ENCODE peak calls at places on chromosomes 3 and 15, in six cellular contexts. T is Panc1, M is colonic mucosa, R is cardiac muscle cell, L is OCI-LY7, A is heart right ventricle. B is an unnamed sample. For H3K36me3, the result is how much of the 10 kb centered on the place peaks cover.

GRCh38 chr15:66076591-66077319 is 176.8 kb downstream of the MEGF11 start:
- DNase-seq in L (no peak), A (no peak), M (no peak), R (no peak), T (no peak), B (no peak)

GRCh38 chr15:69375151-69375790 is 38.9 kb upstream of the KIF23 start:
- DNase-seq in R (no peak), M (no peak), L (no peak), A (no peak), T (no peak), B (no peak)

GRCh38 chr15:98792117-98792516 is 143.8 kb downstream of the IGF1R start:
- DNase-seq in A (no peak), R (no peak), T (no peak), M (no peak), L (no peak), B (no peak)

GRCh38 chr15:66878761-66879160 is 176.7 kb downstream of the SMAD6 start:
- DNase-seq in T (no peak), L (peak), M (no peak), R (peak), A (peak), B (no peak)

GRCh38 chr3:31738423-31738822 is 205.7 kb downstream of the STT3B start:
- DNase-seq in R (no peak), A (no peak), M (no peak), L (no peak), T (no peak), B (no peak)

GRCh38 chr3:184466413-184466960 is 86.6 kb downstream of the CHRD start:
- DNase-seq in R (peak), A (peak), L (no peak), M (peak), T (no peak), B (no peak)

GRCh38 chr3:10204921-10205320 is 40.2 kb downstream of the IRAK2 start:
- DNase-seq in T (no peak), R (no peak), L (no peak), M (no peak), A (no peak), B (no peak)

GRCh38 chr3:186869253-186870235 is 27.0 kb downstream of the ADIPOQ start:
- DNase-seq in A (no peak), T (no peak), M (no peak), R (no peak), L (no peak), B (no peak)

GRCh38 chr3:53496984-53497383 is 2.6 kb downstream of the CACNA1D start:
- DNase-seq in A (no peak), T (no peak), R (no peak), L (no peak), M (no peak), B (no peak)

GRCh38 chr3:102069211-102069662 is 219.9 kb downstream of the NFKBIZ start:
- DNase-seq in A (no peak), M (no peak), L (no peak), R (no peak), T (no peak), B (peak)

GRCh38 chr3:39960515-39961403 is 151.3 kb downstream of the MYRIP start:
- DNase-seq in T (no peak), M (no peak), R (no peak), L (no peak), A (no peak), B (no peak)

GRCh38 chr15:46567968-46568367 is 933.1 kb downstream of the SQOR start:
- DNase-seq in L (no peak), M (no peak), T (no peak), A (no peak), R (no peak), B (no peak)

GRCh38 chr15:70072479-70072878 is 25.2 kb downstream of the TLE3 start:
- DNase-seq in A (no peak), M (no peak), L (peak), R (no peak), T (no peak), B (no peak)

GRCh38 chr15:77944002-77944867 is 133.3 kb downstream of the TBC1D2B start:
- DNase-seq in M (peak), L (peak), T (no peak), A (peak), R (peak), B (peak)

GRCh38 chr3:71926242-71926560 is 141.3 kb upstream of the PROK2 start:
- DNase-seq in T (no peak), M (peak), L (peak), R (peak), A (no peak), B (no peak)

GRCh38 chr3:193768069-193768391 is 175.0 kb downstream of the OPA1 start:
- DNase-seq in M (no peak), R (no peak), A (no peak), T (no peak), L (no peak), B (no peak)

GRCh38 chr3:13346481-13347389 is 73.4 kb downstream of the NUP210 start:
- DNase-seq in L (no peak), R (peak), A (no peak), M (peak), T (no peak), B (no peak)

GRCh38 chr15:43266386-43266785 is 342 bp downstream of the TGM5 start:
- DNase-seq in A (no peak), L (no peak), M (no peak), T (no peak), R (no peak), B (no peak)

GRCh38 chr3:101758224-101758623 is 20.8 kb upstream of the NXPE3 start:
- DNase-seq in T (no peak), M (no peak), A (no peak), L (no peak), R (no peak), B (no peak)

GRCh38 chr3:42270561-42270960 is 4.6 kb upstream of the CCK start:
- DNase-seq in R (no peak), M (no peak), A (no peak), T (no peak), L (no peak), B (no peak)

GRCh38 chr3:133769536-133769935 is 23.3 kb downstream of the TF start:
- DNase-seq in R (no peak), M (no peak), A (no peak), T (no peak), L (no peak), B (no peak)

GRCh38 chr15:43777293-43777819 is 590 bp upstream of the ELL3 start:
- DNase-seq in M (peak), T (peak), L (peak), A (peak), R (peak), B (no peak)

GRCh38 chr3:44825264-44825925 is 36.3 kb upstream of the TMEM42 start:
- DNase-seq in M (no peak), T (no peak), A (no peak), L (no peak), R (no peak), B (peak)

GRCh38 chr3:194346621-194347020 is 4.5 kb downstream of the CPN2 start:
- DNase-seq in M (no peak), L (no peak), T (no peak), R (no peak), A (no peak), B (no peak)

GRCh38 chr3:107627962-107628542 is 105.3 kb downstream of the BBX start:
- DNase-seq in A (no peak), T (no peak), L (peak), R (no peak), M (no peak), B (no peak)

GRCh38 chr3:18378218-18378617 is 46.9 kb downstream of the SATB1 start:
- DNase-seq in T (no peak), R (no peak), A (no peak), M (no peak), L (no peak), B (no peak)

GRCh38 chr3:147652682-147653081 is 243.5 kb downstream of the ZIC1 start:
- DNase-seq in T (no peak), M (no peak), R (no peak), A (no peak), L (no peak), B (no peak)

GRCh38 chr15:50145451-50145872 is 26.4 kb upstream of the ATP8B4 start:
- DNase-seq in R (peak), T (peak), A (no peak), M (no peak), L (peak), B (no peak)

GRCh38 chr15:79157631-79158592 is 67.3 kb upstream of the RASGRF1 start:
- DNase-seq in R (no peak), A (no peak), T (no peak), L (no peak), M (no peak), B (peak)

GRCh38 chr15:27232876-27233275 is 261.9 kb downstream of the GABRG3 start:
- DNase-seq in T (no peak), L (no peak), R (no peak), A (no peak), M (no peak), B (no peak)

GRCh38 chr15:41018534-41018933 is 65.3 kb downstream of the CHAC1 start:
- DNase-seq in R (peak), A (no peak), L (no peak), M (peak), T (no peak), B (no peak)

GRCh38 chr15:41564286-41564959 is 5.4 kb downstream of the TYRO3 start:
- DNase-seq in M (no peak), T (no peak), L (peak), A (no peak), R (peak), B (no peak)

GRCh38 chr15:69997701-69998273 is 99.9 kb downstream of the TLE3 start:
- DNase-seq in M (peak), T (no peak), A (peak), R (no peak), L (peak), B (peak)

GRCh38 chr3:179321585-179322322 is 1.1 kb upstream of the ZNF639 start:
- DNase-seq in L (peak), R (peak), T (peak), M (peak), A (no peak), B (no peak)

GRCh38 chr3:195122261-195122660 is 148.7 kb downstream of the XXYLT1 start:
- DNase-seq in A (no peak), L (no peak), M (no peak), R (no peak), T (no peak), B (no peak)

GRCh38 chr3:195911946-195912270 is 3.6 kb upstream of the TNK2 start:
- DNase-seq in L (no peak), A (no peak), R (no peak), T (no peak), M (no peak), B (no peak)

GRCh38 chr15:43511012-43511885 is 6.2 kb upstream of the MAP1A start:
- DNase-seq in A (no peak), R (peak), M (peak), L (peak), T (no peak), B (no peak)

GRCh38 chr3:131402391-131403039 is 20.9 kb downstream of the NUDT16 start:
- DNase-seq in M (no peak), T (no peak), A (no peak), L (no peak), R (no peak), B (peak)

GRCh38 chr15:71116366-71116765 is 1.1 kb downstream of the THSD4 start:
- DNase-seq in L (no peak), M (peak), R (no peak), T (no peak), A (no peak), B (no peak)

GRCh38 chr15:36932070-36932469 is 168.3 kb downstream of the MEIS2 start:
- DNase-seq in L (no peak), T (no peak), M (no peak), R (no peak), A (no peak), B (no peak)
- H3K36me3 ChIP-seq in L (under half), T (under half), M (under half), R (under half), A (under half), B (under half)

GRCh38 chr3:143648708-143649107 is 199.6 kb downstream of the SLC9A9 start:
- DNase-seq in L (no peak), M (no peak), T (no peak), R (peak), A (no peak), B (no peak)
- TF ChIP-seq CTCF in L (peak), M (no peak), T (peak), R (peak), A (no peak), B (peak)

GRCh38 chr3:142553741-142554140 is 24.8 kb downstream of the ATR start:
- DNase-seq in L (no peak), T (no peak), A (no peak), R (no peak), M (no peak), B (no peak)
- H3K36me3 ChIP-seq in L (half or more), T (under half), A (under half), R (under half), M (under half), B (under half)

GRCh38 chr3:76585794-76586392 is 454.0 kb upstream of the ROBO2 start:
- DNase-seq in L (peak), A (no peak), T (no peak), M (no peak), R (peak), B (no peak)
- TF ChIP-seq CTCF in L (peak), A (peak), T (peak), M (peak), R (peak), B (peak)

DNA sequence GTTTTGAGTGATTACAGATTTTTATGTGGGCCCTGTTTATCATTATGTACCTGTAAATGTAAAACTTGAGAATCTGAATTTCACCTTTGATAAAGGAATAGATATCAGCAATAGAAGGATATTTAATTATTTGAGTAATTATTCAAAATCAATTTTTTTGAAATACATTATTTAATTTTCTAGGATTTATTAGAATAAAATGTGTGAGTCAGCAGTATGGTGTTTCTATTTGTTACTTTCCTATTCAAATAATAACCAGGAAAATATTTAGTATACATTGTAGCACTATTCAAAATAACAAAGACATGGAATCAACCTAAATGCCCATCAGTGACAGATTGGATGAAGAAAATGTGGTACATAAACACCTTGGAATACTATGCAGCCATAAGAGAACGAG is 22.1 kb downstream of the CAPN7 start:
- DNase-seq in L (no peak), M (no peak), T (no peak), R (no peak), A (no peak), B (no peak)
- H3K36me3 ChIP-seq in L (half or more), M (under half), T (under half), R (half or more), A (under half), B (under half)